ENCODE peak calls at places on chromosomes 1 and 21, in eight cellular contexts. F, H, L, X, T, A, Z and N are unnamed samples.

GRCh38 chr1:68197891-68198290 is 34.4 kb downstream of the WLS start:
- DNase-seq in F (peak; percentile 29), H (no peak), L (no peak), X (peak; percentile 78), T (no peak), A (no peak), Z (no peak), N (no peak)

GRCh38 chr1:103337779-103338178 is 187.7 kb upstream of the RNPC3 start:
- DNase-seq in F (no peak), H (no peak), L (no peak), X (no peak), T (no peak), A (no peak), Z (no peak), N (no peak)

GRCh38 chr1:76336951-76337371 is 262.4 kb downstream of the ST6GALNAC3 start:
- DNase-seq in F (no peak), H (peak; percentile 8), L (peak; percentile 67), X (no peak), T (peak; percentile 39), A (no peak), Z (no peak), N (no peak)

GRCh38 chr1:84841971-84842370 is 51.0 kb downstream of the LPAR3 start:
- DNase-seq in F (no peak), H (no peak), L (no peak), X (no peak), T (no peak), A (no peak), Z (no peak), N (no peak)

GRCh38 chr1:6731905-6732304 is 30.3 kb upstream of the DNAJC11 start:
- DNase-seq in F (no peak), H (no peak), L (peak; percentile 6), X (no peak), T (no peak), A (no peak), Z (no peak), N (no peak)

GRCh38 chr1:243946946-243947345 is 96.9 kb upstream of the AKT3 start:
- DNase-seq in F (no peak), H (no peak), L (no peak), X (no peak), T (peak; percentile 94), A (peak; percentile 46), Z (no peak), N (no peak)

GRCh38 chr1:223234534-223234933 is 91.5 kb upstream of the TLR5 start:
- DNase-seq in F (no peak), H (no peak), L (no peak), X (no peak), T (no peak), A (no peak), Z (no peak), N (no peak)

GRCh38 chr1:230067871-230068814 is 1.1 kb downstream of the GALNT2 start:
- DNase-seq in F (peak; percentile 17), H (peak; percentile 48), L (no peak), X (no peak), T (peak; percentile 64), A (peak; percentile 70), Z (no peak), N (peak; percentile 91)

GRCh38 chr1:99507906-99508732 is 137.8 kb upstream of the PALMD start:
- DNase-seq in F (no peak), H (no peak), L (no peak), X (no peak), T (no peak), A (no peak), Z (no peak), N (peak; percentile 57)

GRCh38 chr1:100629391-100629790 is 90.2 kb upstream of the VCAM1 start:
- DNase-seq in F (no peak), H (no peak), L (no peak), X (no peak), T (no peak), A (no peak), Z (no peak), N (no peak)

GRCh38 chr1:24108334-24109165 is 3.4 kb downstream of the MYOM3 start:
- DNase-seq in F (no peak), H (peak; percentile 60), L (no peak), X (no peak), T (no peak), A (peak; percentile 28), Z (no peak), N (peak; percentile 41)

GRCh38 chr1:10402729-10403274 is 3.9 kb downstream of the PGD start:
- DNase-seq in F (no peak), H (no peak), L (no peak), X (no peak), T (no peak), A (no peak), Z (no peak), N (no peak)

GRCh38 chr21:36156815-36157670 is at the start of gene DOP1B:
- DNase-seq in F (no peak), H (peak; percentile 67), L (no peak), X (no peak), T (peak; percentile 67), A (peak; percentile 53), Z (no peak), N (no peak)

GRCh38 chr1:155082941-155083541 is 4.4 kb downstream of the EFNA3 start:
- DNase-seq in F (peak; percentile 62), H (peak; percentile 82), L (peak; percentile 62), X (no peak), T (no peak), A (no peak), Z (peak; percentile 85), N (peak; percentile 75)

GRCh38 chr1:227994632-227995300 is 12.0 kb upstream of the WNT3A start:
- DNase-seq in F (no peak), H (no peak), L (peak; percentile 17), X (no peak), T (no peak), A (no peak), Z (peak; percentile 14), N (peak; percentile 35)

GRCh38 chr1:204377800-204378608 is 18.3 kb upstream of the PLEKHA6 start:
- DNase-seq in F (peak; percentile 48), H (peak; percentile 80), L (peak; percentile 66), X (no peak), T (peak; percentile 83), A (peak; percentile 46), Z (no peak), N (peak; percentile 85)

GRCh38 chr1:109624215-109625010 is 4.8 kb downstream of the AMPD2 start:
- DNase-seq in F (no peak), H (no peak), L (no peak), X (no peak), T (no peak), A (no peak), Z (no peak), N (no peak)

GRCh38 chr1:156904187-156904959 is 10.9 kb downstream of the PEAR1 start:
- DNase-seq in F (no peak), H (no peak), L (no peak), X (no peak), T (no peak), A (no peak), Z (no peak), N (no peak)

GRCh38 chr1:35509558-35509957 is 47.6 kb downstream of the KIAA0319L start:
- DNase-seq in F (no peak), H (no peak), L (no peak), X (no peak), T (no peak), A (no peak), Z (no peak), N (no peak)

GRCh38 chr1:229191066-229191674 is 79.7 kb upstream of the RAB4A start:
- DNase-seq in F (no peak), H (no peak), L (no peak), X (no peak), T (peak; percentile 82), A (no peak), Z (no peak), N (no peak)

GRCh38 chr1:23577056-23577985 is 18.0 kb upstream of the ID3 start:
- DNase-seq in F (no peak), H (no peak), L (peak; percentile 76), X (no peak), T (no peak), A (peak; percentile 69), Z (no peak), N (peak; percentile 41)

GRCh38 chr1:86503477-86504129 is 34.9 kb downstream of the CLCA1 start:
- DNase-seq in F (peak; percentile 32), H (peak; percentile 24), L (peak; percentile 77), X (no peak), T (peak; percentile 34), A (peak; percentile 7), Z (no peak), N (peak; percentile 81)

GRCh38 chr1:24277420-24278169 is 41.6 kb upstream of the GRHL3 start:
- DNase-seq in F (no peak), H (no peak), L (peak; percentile 4), X (no peak), T (no peak), A (no peak), Z (no peak), N (no peak)

DNA sequence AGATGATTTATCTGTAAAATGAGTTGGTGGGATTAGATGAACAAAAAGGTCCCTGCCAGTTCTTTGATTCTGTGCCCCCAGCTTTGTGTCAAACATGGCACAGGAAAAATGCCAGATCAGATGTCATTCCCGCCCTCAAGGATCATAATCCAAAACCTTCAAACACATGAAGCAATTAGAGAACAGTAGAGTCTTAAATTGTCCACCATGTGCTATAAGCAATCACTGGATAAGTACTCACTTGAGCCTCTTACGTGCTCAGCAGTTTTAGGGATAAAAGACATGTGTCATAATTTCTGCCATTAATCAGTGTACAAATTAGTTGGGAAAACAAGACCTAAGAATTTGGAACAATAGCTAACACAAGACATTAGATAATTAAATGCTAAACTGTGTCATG is 15.4 kb upstream of the KIAA0040 start:
- DNase-seq in F (no peak), H (no peak), L (no peak), X (no peak), T (no peak), A (no peak), Z (no peak), N (no peak)
- H3K27ac ChIP-seq in F (no peak overlapping the region), H (no peak overlapping the region), L (no peak overlapping the region), X (no peak overlapping the region), T (no peak overlapping the region), A (no peak overlapping the region), Z (no peak overlapping the region), N (peak overlapping the region; percentile 88)

GRCh38 chr1:53210954-53211353 is 9.5 kb downstream of the CZIB start:
- DNase-seq in F (no peak), H (no peak), L (no peak), X (no peak), T (no peak), A (no peak), Z (no peak), N (no peak)
- TF ChIP-seq POLR2AphosphoS5 in F (no peak), H (no peak), L (no peak), X (no peak), T (no peak), A (no peak), Z (no peak), N (no peak)

DNA sequence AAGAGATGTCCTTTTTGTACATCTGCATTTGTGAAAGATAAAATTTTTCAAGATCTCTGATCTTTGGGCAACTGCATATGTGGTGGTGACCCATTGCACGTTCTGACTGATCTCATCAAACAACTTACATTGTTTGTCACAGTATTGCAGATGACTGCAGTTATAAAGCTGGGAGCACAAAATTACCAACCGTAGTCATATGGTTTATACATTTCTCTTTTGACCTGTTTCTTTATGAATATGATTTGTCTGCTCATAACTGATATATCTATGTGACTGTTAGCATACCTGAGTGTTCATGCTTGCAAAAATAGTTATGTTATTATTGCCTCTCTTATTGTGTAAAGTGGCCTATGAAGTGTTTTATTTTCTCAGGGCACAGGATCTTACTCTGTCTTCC is 43.7 kb upstream of the HMCN1 start:
- DNase-seq in F (no peak), H (no peak), L (no peak), X (no peak), T (no peak), A (no peak), Z (no peak), N (no peak)
- H3K27ac ChIP-seq in F (no peak overlapping the region), H (no peak overlapping the region), L (no peak overlapping the region), X (no peak overlapping the region), T (no peak overlapping the region), A (no peak overlapping the region), Z (no peak overlapping the region), N (no peak overlapping the region)

GRCh38 chr1:63169057-63169456 is 153.3 kb upstream of the FOXD3 start:
- DNase-seq in F (no peak), H (no peak), L (no peak), X (no peak), T (no peak), A (no peak), Z (no peak), N (no peak)
- TF ChIP-seq POLR2AphosphoS5 in F (no peak), H (no peak), L (no peak), X (no peak), T (no peak), A (no peak), Z (no peak), N (no peak)